ENCODE peak calls at places on chromosomes 11 and 22, in five cellular contexts. D, G, W, F and C are unnamed samples.

GRCh38 chr11:126997196-126997595 is 3.4 kb downstream of the KIRREL3 start:
- DNase-seq in G (no peak), D (no peak), W (no peak), F (no peak), C (no peak)

GRCh38 chr11:6191733-6192132 is 7.3 kb upstream of the OR52W1 start:
- DNase-seq in D (no peak), F (no peak), W (no peak), G (no peak), C (peak; percentile 69)

GRCh38 chr11:64791781-64792291 is 11.2 kb downstream of the MAP4K2 start:
- DNase-seq in F (no peak), G (peak; percentile 15), D (no peak), W (no peak), C (no peak)

GRCh38 chr22:37775785-37776638 is 31.7 kb upstream of the GCAT start:
- DNase-seq in D (no peak), G (no peak), F (no peak), W (no peak), C (no peak)

GRCh38 chr22:19962246-19962908 is 20.8 kb upstream of the TXNRD2 start:
- DNase-seq in W (peak; percentile 84), F (peak; percentile 96), D (no peak), G (peak; percentile 97), C (no peak)

GRCh38 chr22:47629273-47629711 is 866.8 kb downstream of the TBC1D22A start:
- DNase-seq in G (no peak), F (no peak), D (no peak), W (no peak), C (no peak)

GRCh38 chr11:74154621-74155281 is 16.1 kb downstream of the C2CD3 start:
- DNase-seq in F (no peak), D (no peak), W (no peak), G (no peak), C (no peak)

GRCh38 chr11:120771551-120772060 is 252.3 kb upstream of the TBCEL start:
- DNase-seq in F (no peak), G (no peak), W (no peak), D (no peak), C (no peak)

GRCh38 chr22:17171016-17171312 is 11.9 kb upstream of the HDHD5 start:
- DNase-seq in W (no peak), D (no peak), F (no peak), G (no peak), C (no peak)

GRCh38 chr22:43789452-43789851 is 22.7 kb downstream of the EFCAB6 start:
- DNase-seq in F (no peak), G (peak; percentile 65), W (no peak), D (no peak), C (no peak)

GRCh38 chr11:68120212-68121066 is 749 bp downstream of the CHKA start:
- DNase-seq in F (peak; percentile 69), G (peak; percentile 91), D (peak; percentile 32), W (peak; percentile 47), C (peak; percentile 61)

GRCh38 chr22:27881404-27881803 is 37.7 kb downstream of the PITPNB start:
- DNase-seq in F (no peak), G (no peak), W (no peak), D (no peak), C (no peak)
- TF ChIP-seq GABPA in F (no peak), G (no peak), W (no peak), D (no peak), C (no peak)

GRCh38 chr11:44815917-44816456 is 89.2 kb downstream of the TSPAN18 start:
- DNase-seq in G (no peak), D (no peak), W (no peak), F (no peak), C (no peak)

GRCh38 chr11:44814881-44815592 is 88.3 kb downstream of the TSPAN18 start:
- DNase-seq in W (no peak), F (no peak), D (no peak), G (no peak), C (peak; percentile 7)

GRCh38 chr11:44813401-44813800 is 86.6 kb downstream of the TSPAN18 start:
- DNase-seq in W (no peak), F (no peak), G (no peak), D (no peak), C (peak; percentile 48)

GRCh38 chr11:44811841-44812448 is 85.2 kb downstream of the TSPAN18 start:
- DNase-seq in D (no peak), G (no peak), F (no peak), W (no peak), C (no peak)

DNA sequence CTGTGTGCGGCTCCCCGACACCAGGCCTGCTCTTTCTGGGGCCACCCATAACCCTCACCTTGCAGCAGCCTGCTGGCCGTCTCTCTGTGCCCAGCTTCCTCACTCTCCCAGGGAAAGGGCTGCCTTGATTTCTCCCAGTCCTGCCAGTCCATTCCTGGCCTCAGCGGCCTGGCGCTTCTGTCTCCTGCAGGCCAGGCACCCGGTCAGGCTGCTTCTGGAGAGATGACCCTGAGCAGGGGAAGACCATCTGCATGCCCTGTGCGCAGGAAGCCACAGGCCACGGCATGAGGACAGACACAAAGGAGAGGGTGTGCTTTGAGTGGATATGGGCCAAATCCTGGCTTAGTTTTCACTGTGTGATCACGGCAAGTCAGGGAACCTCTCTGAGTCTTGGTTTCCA is 86.2 kb downstream of the TSPAN18 start:
- DNase-seq in W (no peak), G (no peak), D (no peak), F (no peak), C (no peak)
- TF ChIP-seq REST in W (no peak), G (no peak), D (no peak), F (no peak), C (no peak)

GRCh38 chr11:8688414-8689362 is 6.1 kb downstream of the RPL27A start:
- DNase-seq in F (peak; percentile 98), W (peak; percentile 96), D (peak; percentile 92), G (peak; percentile 95), C (peak; percentile 97)
- TF ChIP-seq CTCF in F (peak; percentile 11), W (peak; percentile 84), D (peak; percentile 16), G (peak; percentile 36), C (no peak)

GRCh38 chr11:34425863-34426262 is 12.9 kb upstream of the CAT start:
- DNase-seq in W (no peak), G (no peak), F (no peak), D (no peak), C (peak; percentile 87)
- TF ChIP-seq GABPA in W (no peak), G (no peak), F (no peak), D (no peak), C (no peak)

DNA sequence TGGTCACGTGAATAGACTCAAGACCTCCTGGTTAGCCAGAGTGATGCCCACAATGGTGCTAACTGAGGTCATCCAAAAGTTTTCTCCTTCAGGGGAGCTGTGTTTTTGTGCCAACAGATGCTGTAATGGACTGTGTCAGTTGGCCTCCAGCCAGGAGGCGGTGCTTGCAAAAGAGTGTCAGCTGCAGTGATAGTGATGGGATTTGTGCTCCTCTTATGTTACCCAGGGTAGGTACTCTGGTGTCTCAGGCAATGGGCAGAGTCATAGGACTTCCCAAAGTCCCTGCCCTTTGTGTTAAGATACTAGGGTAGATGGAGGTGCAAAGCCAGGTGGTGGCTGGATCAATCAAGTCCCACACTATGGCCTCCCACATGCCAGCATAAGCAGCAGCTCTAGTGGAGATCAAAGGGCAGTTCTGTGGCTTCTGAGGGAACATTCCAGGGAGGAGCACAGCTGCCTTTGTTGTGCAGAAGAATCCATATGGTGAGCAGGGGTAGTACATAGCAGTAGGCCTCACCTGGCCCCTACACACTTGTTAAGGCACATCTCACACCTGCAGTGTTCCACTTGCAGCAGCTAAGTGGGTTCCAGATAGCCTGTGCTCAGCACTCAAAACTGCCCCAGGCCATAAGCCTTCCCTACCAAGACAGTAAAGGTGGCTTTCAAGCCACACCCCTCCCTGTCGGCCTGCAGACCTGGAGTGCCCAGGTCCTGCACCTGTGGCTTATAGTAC is 9.4 kb upstream of the FANCF start:
- DNase-seq in G (no peak), D (no peak), F (peak; percentile 9), W (peak; percentile 96), C (no peak)
- TF ChIP-seq REST in G (no peak), D (no peak), F (no peak), W (no peak), C (no peak)

GRCh38 chr11:86676533-86677154 is 4.2 kb upstream of the ME3 start:
- DNase-seq in G (peak; percentile 22), F (peak; percentile 60), D (no peak), W (peak; percentile 18), C (no peak)
- TF ChIP-seq CTCF in G (peak; percentile 58), F (peak; percentile 73), D (no peak), W (peak; percentile 43), C (no peak)

GRCh38 chr11:11816511-11817319 is 25.1 kb upstream of the USP47 start:
- DNase-seq in G (no peak), W (no peak), D (no peak), F (no peak), C (no peak)
- TF ChIP-seq GABPA in G (no peak), W (no peak), D (no peak), F (no peak), C (no peak)